ENCODE peak calls at places on chromosomes 13 and 19, in five cellular contexts. I is transverse colon, E is lower leg skin, V is heart left ventricle, D is GM12891. F is an unnamed sample.

GRCh38 chr13:114161644-114162532 is 17.2 kb upstream of the CFAP97D2 start:
- DNase-seq in I (peak), E (no peak), V (peak), D (no peak), F (peak)

GRCh38 chr13:98570929-98571372 is 6.0 kb downstream of the STK24 start:
- DNase-seq in I (peak), E (no peak), V (peak), D (peak), F (peak)

GRCh38 chr13:43963726-43964125 is 84.0 kb downstream of the LACC1 start:
- DNase-seq in I (no peak), E (no peak), V (no peak), D (no peak), F (no peak)

GRCh38 chr19:17255150-17255621 is 9.4 kb downstream of the USHBP1 start:
- DNase-seq in I (no peak), E (no peak), V (no peak), D (no peak), F (no peak)

GRCh38 chr19:1455336-1456120 is 5.6 kb downstream of the APC2 start:
- DNase-seq in I (peak), E (peak), V (no peak), D (no peak), F (no peak)

GRCh38 chr13:27960362-27961226 is 8.5 kb downstream of the CDX2 start:
- DNase-seq in I (peak), E (no peak), V (no peak), D (no peak), F (no peak)

GRCh38 chr19:4012092-4012974 is 4.8 kb downstream of the PIAS4 start:
- DNase-seq in I (peak), E (no peak), V (no peak), D (no peak), F (no peak)

GRCh38 chr19:7900931-7901330 is 2.7 kb upstream of the MAP2K7 start:
- DNase-seq in I (no peak), E (peak), V (no peak), D (no peak), F (no peak)

GRCh38 chr19:1864480-1865171 is 1.2 kb upstream of the KLF16 start:
- DNase-seq in I (peak), E (no peak), V (peak), D (peak), F (peak)

GRCh38 chr19:33404916-33405315 is 31.4 kb downstream of the CEBPG start:
- DNase-seq in I (peak), E (no peak), V (peak), D (no peak), F (peak)

GRCh38 chr13:95535243-95535642 is 17.3 kb upstream of the CLDN10 start:
- DNase-seq in I (no peak), E (no peak), V (no peak), D (no peak), F (no peak)

GRCh38 chr13:113186061-113186900 is 22.2 kb downstream of the PCID2 start:
- DNase-seq in I (no peak), E (no peak), V (no peak), D (no peak), F (no peak)

GRCh38 chr13:23673354-23673753 is 103.1 kb downstream of the TNFRSF19 start:
- DNase-seq in I (no peak), E (no peak), V (no peak), D (no peak), F (no peak)

GRCh38 chr13:46992383-46992952 is 95.6 kb upstream of the HTR2A start:
- DNase-seq in I (no peak), E (no peak), V (no peak), D (no peak), F (no peak)

GRCh38 chr19:54047626-54048025 is 16.1 kb downstream of the VSTM1 start:
- DNase-seq in I (no peak), E (no peak), V (no peak), D (no peak), F (no peak)

GRCh38 chr19:31625056-31625455 is 275.8 kb upstream of the TSHZ3 start:
- DNase-seq in I (no peak), E (no peak), V (no peak), D (no peak), F (no peak)

GRCh38 chr13:28658796-28659610 is at the start of gene POMP:
- DNase-seq in I (peak), E (peak), V (peak), D (peak), F (peak)

GRCh38 chr13:112062619-112063308 is 4.2 kb upstream of the SOX1 start:
- DNase-seq in I (no peak), E (no peak), V (no peak), D (no peak), F (no peak)

GRCh38 chr13:27141746-27142145 is 29.9 kb downstream of the USP12 start:
- DNase-seq in I (no peak), E (no peak), V (no peak), D (no peak), F (no peak)

GRCh38 chr13:43611631-43612416 is 174.9 kb downstream of the ENOX1 start:
- DNase-seq in I (no peak), E (no peak), V (no peak), D (no peak), F (no peak)

GRCh38 chr13:33536639-33537425 is 251.3 kb upstream of the STARD13 start:
- DNase-seq in I (no peak), E (no peak), V (no peak), D (no peak), F (no peak)

GRCh38 chr13:63393112-63393511 is 1977.5 kb upstream of the PCDH20 start:
- DNase-seq in I (no peak), E (no peak), V (no peak), D (no peak), F (no peak)

GRCh38 chr13:76848596-76848995 is 37.6 kb downstream of the KCTD12 start:
- DNase-seq in I (no peak), E (peak), V (peak), D (no peak), F (no peak)

GRCh38 chr19:6519289-6519688 is 11.5 kb upstream of the TNFSF9 start:
- DNase-seq in I (no peak), E (no peak), V (no peak), D (no peak), F (no peak)

GRCh38 chr13:53605306-53605705 is 576.7 kb downstream of the OLFM4 start:
- DNase-seq in I (no peak), E (no peak), V (no peak), D (no peak), F (no peak)

GRCh38 chr13:75798353-75799245 is 162.5 kb downstream of the LMO7 start:
- DNase-seq in I (no peak), E (no peak), V (no peak), D (no peak), F (no peak)

GRCh38 chr19:3844596-3844995 is 24.2 kb downstream of the ZFR2 start:
- DNase-seq in I (no peak), E (no peak), V (no peak), D (no peak), F (no peak)

GRCh38 chr19:39126593-39127187 is 1.1 kb downstream of the PAK4 start:
- DNase-seq in I (peak), E (no peak), V (no peak), D (no peak), F (no peak)

GRCh38 chr13:25732146-25732865 is 319.5 kb downstream of the SHISA2 start:
- DNase-seq in I (no peak), E (no peak), V (no peak), D (no peak), F (no peak)

GRCh38 chr19:50358483-50359431 is 6.7 kb downstream of the NAPSA start:
- DNase-seq in I (peak), E (no peak), V (peak), D (peak), F (peak)

GRCh38 chr19:9453953-9454352 is 18.6 kb upstream of the ZNF266 start:
- DNase-seq in I (no peak), E (no peak), V (no peak), D (no peak), F (no peak)

GRCh38 chr13:30696278-30697176 is 38.8 kb upstream of the ALOX5AP start:
- DNase-seq in I (peak), E (no peak), V (peak), D (no peak), F (no peak)

GRCh38 chr13:74024314-74024713 is 109.9 kb downstream of the KLF12 start:
- DNase-seq in I (no peak), E (no peak), V (peak), D (no peak), F (no peak)

GRCh38 chr19:56348289-56348877 is 33.7 kb upstream of the ZSCAN5A start:
- DNase-seq in I (no peak), E (no peak), V (no peak), D (no peak), F (no peak)

GRCh38 chr19:1955171-1956142 is 14.5 kb downstream of the CSNK1G2 start:
- DNase-seq in I (no peak), E (no peak), V (no peak), D (no peak), F (no peak)

GRCh38 chr19:51716925-51717324 is 6.9 kb downstream of the HAS1 start:
- DNase-seq in I (no peak), E (no peak), V (no peak), D (no peak), F (no peak)

GRCh38 chr13:38980628-38981078 is 10.0 kb downstream of the STOML3 start:
- DNase-seq in I (no peak), E (no peak), V (no peak), D (no peak), F (no peak)

GRCh38 chr19:40630571-40631160 is 29.5 kb downstream of the LTBP4 start:
- DNase-seq in I (no peak), E (no peak), V (no peak), D (no peak), F (no peak)

GRCh38 chr19:40629346-40629745 is 28.2 kb downstream of the LTBP4 start:
- DNase-seq in I (no peak), E (no peak), V (no peak), D (no peak), F (no peak)

GRCh38 chr19:40626918-40627317 is 25.7 kb downstream of the LTBP4 start:
- DNase-seq in I (no peak), E (no peak), V (peak), D (no peak), F (no peak)

GRCh38 chr19:40625406-40626120 is 24.4 kb downstream of the LTBP4 start:
- DNase-seq in I (no peak), E (no peak), V (peak), D (no peak), F (no peak)

GRCh38 chr19:40627486-40628279 is 26.5 kb downstream of the LTBP4 start:
- DNase-seq in I (no peak), E (no peak), V (peak), D (no peak), F (no peak)
- TF ChIP-seq POLR2A in I (no peak), E (no peak), V (no peak), D (no peak), F (no peak)

GRCh38 chr19:45640849-45641273 is 1.7 kb upstream of the EML2 start:
- DNase-seq in I (peak), E (peak), V (no peak), D (no peak), F (no peak)

GRCh38 chr19:45638930-45639729 is at the start of gene EML2:
- DNase-seq in I (peak), E (peak), V (peak), D (no peak), F (peak)

GRCh38 chr19:45643024-45643926 is 4.1 kb upstream of the EML2 start:
- DNase-seq in I (peak), E (peak), V (peak), D (peak), F (peak)

GRCh38 chr19:45643927-45644771 is 5.0 kb upstream of the EML2 start:
- DNase-seq in I (no peak), E (no peak), V (no peak), D (no peak), F (no peak)

DNA sequence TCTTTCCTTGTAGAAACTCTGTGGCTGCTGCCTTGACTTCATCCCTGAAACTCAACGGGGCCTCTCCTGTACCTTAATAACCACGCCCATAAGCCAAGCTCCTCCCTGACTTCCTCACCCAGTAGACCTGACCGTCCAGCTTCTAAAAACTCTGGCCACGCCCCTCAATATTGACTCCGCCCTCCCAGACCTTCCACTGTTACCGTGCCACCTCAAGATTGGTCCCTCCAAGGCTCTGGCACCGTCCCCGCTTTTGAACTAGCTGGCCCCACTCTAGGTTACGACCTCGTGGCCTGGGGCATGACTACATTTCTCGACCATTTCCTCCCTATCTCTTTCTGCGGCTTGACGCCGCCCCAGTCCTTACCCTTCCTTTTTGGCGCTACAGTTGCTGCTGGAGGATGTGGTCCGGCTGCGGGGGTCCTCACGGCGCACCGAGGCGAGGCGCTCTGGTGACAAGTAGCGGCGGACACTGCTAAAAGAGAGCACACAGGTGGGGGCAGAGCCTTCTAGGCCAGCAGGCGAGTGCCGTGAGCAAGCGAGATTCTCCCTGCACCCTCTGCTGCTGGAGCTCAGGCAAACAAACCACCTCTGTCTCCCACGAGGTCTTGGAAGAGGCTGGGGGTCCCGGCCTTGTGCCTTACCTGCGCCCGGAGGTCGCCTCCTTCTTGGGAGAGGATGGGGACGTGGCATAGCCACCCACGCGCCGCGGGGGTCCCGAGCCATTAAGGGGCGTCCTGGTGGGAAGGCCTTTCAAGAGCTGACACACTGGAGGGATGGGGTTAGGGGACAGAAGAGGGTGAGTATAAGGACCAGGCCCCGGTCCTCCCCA is 2.3 kb upstream of the EML2 start:
- DNase-seq in I (peak), E (peak), V (peak), D (peak), F (peak)
- TF ChIP-seq POLR2A in I (no peak), E (no peak), V (no peak), D (peak), F (no peak)

GRCh38 chr13:97295279-97296182 is 73.4 kb downstream of the MBNL2 start:
- DNase-seq in I (no peak), E (no peak), V (no peak), D (no peak), F (no peak)
- TF ChIP-seq POLR2A in I (no peak), E (no peak), V (no peak), D (no peak), F (no peak)

GRCh38 chr19:11538232-11539036 is at the start of gene CNN1:
- DNase-seq in I (peak), E (no peak), V (peak), D (no peak), F (peak)
- TF ChIP-seq POLR2A in I (peak), E (no peak), V (no peak), D (no peak), F (no peak)

GRCh38 chr13:42272115-42272756 is at the start of gene AKAP11:
- DNase-seq in I (peak), E (peak), V (peak), D (no peak), F (peak)
- TF ChIP-seq POLR2A in I (peak), E (no peak), V (no peak), D (no peak), F (no peak)